ENCODE peak calls at places on chromosomes 16 and 17, in eight cellular contexts. J, W, D, T, V, S, Y and L are unnamed samples.

GRCh38 chr17:39605492-39606433 is 2.0 kb downstream of the NEUROD2 start:
- DNase-seq in J (peak), W (no peak), D (no peak), T (peak), V (no peak), S (no peak), Y (no peak), L (no peak)

GRCh38 chr16:53445534-53445933 is 11.3 kb downstream of the RBL2 start:
- DNase-seq in J (no peak), W (no peak), D (peak), T (no peak), V (no peak), S (no peak), Y (no peak), L (no peak)

GRCh38 chr16:75118943-75119539 is 2.5 kb upstream of the LDHD start:
- DNase-seq in J (no peak), W (no peak), D (no peak), T (no peak), V (no peak), S (no peak), Y (no peak), L (no peak)

GRCh38 chr16:80997139-80997798 is 9.4 kb downstream of the CMC2 start:
- DNase-seq in J (no peak), W (no peak), D (no peak), T (no peak), V (no peak), S (peak), Y (no peak), L (no peak)

GRCh38 chr16:15777533-15778203 is 79.2 kb downstream of the MYH11 start:
- DNase-seq in J (peak), W (no peak), D (peak), T (no peak), V (peak), S (peak), Y (no peak), L (no peak)

GRCh38 chr17:65711671-65712276 is 150.3 kb upstream of the AXIN2 start:
- DNase-seq in J (no peak), W (no peak), D (no peak), T (no peak), V (no peak), S (no peak), Y (no peak), L (no peak)

GRCh38 chr17:45385331-45385997 is 47.2 kb downstream of the ARHGAP27 start:
- DNase-seq in J (peak), W (no peak), D (peak), T (peak), V (peak), S (peak), Y (peak), L (peak)

GRCh38 chr16:17460890-17461289 is 9.9 kb downstream of the XYLT1 start:
- DNase-seq in J (no peak), W (no peak), D (no peak), T (no peak), V (no peak), S (no peak), Y (no peak), L (no peak)

GRCh38 chr16:9077001-9077809 is 14.2 kb upstream of the HAPSTR1 start:
- DNase-seq in J (no peak), W (no peak), D (peak), T (no peak), V (peak), S (no peak), Y (no peak), L (no peak)

GRCh38 chr17:6701719-6702118 is 11.4 kb downstream of the SLC13A5 start:
- DNase-seq in J (peak), W (no peak), D (peak), T (peak), V (peak), S (peak), Y (peak), L (no peak)

GRCh38 chr17:35540589-35541404 is 3.3 kb upstream of the SLFN12L start:
- DNase-seq in J (peak), W (peak), D (peak), T (peak), V (peak), S (peak), Y (peak), L (no peak)

GRCh38 chr16:87956771-87957279 is 5.6 kb downstream of the BANP start:
- DNase-seq in J (peak), W (no peak), D (no peak), T (no peak), V (no peak), S (peak), Y (peak), L (no peak)

GRCh38 chr16:19883296-19883951 is 1.2 kb downstream of the GPRC5B start:
- DNase-seq in J (peak), W (no peak), D (no peak), T (peak), V (no peak), S (no peak), Y (no peak), L (peak)

GRCh38 chr17:73017653-73018052 is 74.8 kb downstream of the SLC39A11 start:
- DNase-seq in J (no peak), W (no peak), D (peak), T (no peak), V (peak), S (no peak), Y (no peak), L (no peak)

GRCh38 chr17:14149751-14150150 is 80.4 kb downstream of the COX10 start:
- DNase-seq in J (peak), W (no peak), D (peak), T (no peak), V (no peak), S (no peak), Y (no peak), L (no peak)

GRCh38 chr16:13291934-13292333 is 390.5 kb downstream of the SHISA9 start:
- DNase-seq in J (no peak), W (no peak), D (no peak), T (no peak), V (peak), S (no peak), Y (no peak), L (no peak)

GRCh38 chr17:79913451-79913850 is 74.2 kb upstream of the CBX4 start:
- DNase-seq in J (no peak), W (no peak), D (no peak), T (no peak), V (no peak), S (no peak), Y (no peak), L (no peak)

GRCh38 chr16:11783319-11784047 is 13.6 kb downstream of the ZC3H7A start:
- DNase-seq in J (peak), W (no peak), D (peak), T (peak), V (peak), S (no peak), Y (peak), L (no peak)

GRCh38 chr17:19341641-19342610 is 20.6 kb downstream of the B9D1 start:
- DNase-seq in J (no peak), W (no peak), D (no peak), T (no peak), V (no peak), S (no peak), Y (no peak), L (no peak)

GRCh38 chr16:8645831-8646230 is 24.3 kb downstream of the METTL22 start:
- DNase-seq in J (no peak), W (no peak), D (no peak), T (no peak), V (no peak), S (no peak), Y (no peak), L (no peak)

GRCh38 chr17:46910179-46910927 is 12.6 kb upstream of the GOSR2 start:
- DNase-seq in J (no peak), W (no peak), D (no peak), T (no peak), V (no peak), S (no peak), Y (no peak), L (no peak)

GRCh38 chr16:51154271-51155171 is 3.5 kb upstream of the SALL1 start:
- DNase-seq in J (no peak), W (no peak), D (no peak), T (no peak), V (no peak), S (no peak), Y (no peak), L (no peak)

GRCh38 chr16:67650023-67650422 is 5.1 kb downstream of the CARMIL2 start:
- DNase-seq in J (no peak), W (no peak), D (no peak), T (no peak), V (no peak), S (no peak), Y (no peak), L (no peak)